ENCODE peak calls at places on chromosomes 6 and 20, in six cellular contexts. One of them, this sample, is unnamed.
A peak's percentile ranks its signal among the peaks of the same experiment; 100 is the strongest.

GRCh38 chr20:25103526-25103925 is 21.6 kb upstream of the VSX1 start:
- DNase-seq in GM12878: no peak
- DNase-seq in thoracic aorta: no peak
- DNase-seq in uterus: no peak
- DNase-seq in left ventricle myocardium inferior: no peak
- DNase-seq in adrenal gland: no peak
- DNase-seq in this sample: no peak

GRCh38 chr6:149925253-149925973 is 2.5 kb upstream of the RAET1G start:
- DNase-seq in GM12878: no peak
- DNase-seq in thoracic aorta: no peak
- DNase-seq in uterus: peak; percentile 34
- DNase-seq in left ventricle myocardium inferior: no peak
- DNase-seq in adrenal gland: peak; percentile 49
- DNase-seq in this sample: peak; percentile 49

GRCh38 chr6:2877057-2877882 is 25.8 kb downstream of the SERPINB9 start:
- DNase-seq in GM12878: no peak
- DNase-seq in thoracic aorta: no peak
- DNase-seq in uterus: peak; percentile 55
- DNase-seq in left ventricle myocardium inferior: no peak
- DNase-seq in adrenal gland: no peak
- DNase-seq in this sample: no peak

GRCh38 chr6:147974376-147974775 is 368.3 kb upstream of the SASH1 start:
- DNase-seq in GM12878: no peak
- DNase-seq in thoracic aorta: no peak
- DNase-seq in uterus: no peak
- DNase-seq in left ventricle myocardium inferior: no peak
- DNase-seq in adrenal gland: no peak
- DNase-seq in this sample: no peak

GRCh38 chr20:53739799-53740785 is 146.5 kb upstream of the ZNF217 start:
- DNase-seq in GM12878: no peak
- DNase-seq in thoracic aorta: no peak
- DNase-seq in uterus: no peak
- DNase-seq in left ventricle myocardium inferior: no peak
- DNase-seq in adrenal gland: no peak
- DNase-seq in this sample: no peak

GRCh38 chr20:43900496-43900895 is 14.2 kb upstream of the TOX2 start:
- DNase-seq in GM12878: no peak
- DNase-seq in thoracic aorta: no peak
- DNase-seq in uterus: no peak
- DNase-seq in left ventricle myocardium inferior: peak; percentile 39
- DNase-seq in adrenal gland: no peak
- DNase-seq in this sample: no peak

GRCh38 chr6:10412165-10412947 is 2.5 kb downstream of the TFAP2A start:
- DNase-seq in GM12878: no peak
- DNase-seq in thoracic aorta: no peak
- DNase-seq in uterus: no peak
- DNase-seq in left ventricle myocardium inferior: no peak
- DNase-seq in adrenal gland: peak; percentile 43
- DNase-seq in this sample: no peak

GRCh38 chr20:4666001-4666470 is 55.7 kb upstream of the PRND start:
- DNase-seq in GM12878: no peak
- DNase-seq in thoracic aorta: no peak
- DNase-seq in uterus: no peak
- DNase-seq in left ventricle myocardium inferior: no peak
- DNase-seq in adrenal gland: no peak
- DNase-seq in this sample: no peak

GRCh38 chr20:5621305-5621704 is 128.9 kb upstream of the SHLD1 start:
- DNase-seq in GM12878: no peak
- DNase-seq in thoracic aorta: no peak
- DNase-seq in uterus: no peak
- DNase-seq in left ventricle myocardium inferior: no peak
- DNase-seq in adrenal gland: peak; percentile 73
- DNase-seq in this sample: peak; percentile 27

GRCh38 chr6:12844284-12845223 is 128.0 kb downstream of the PHACTR1 start:
- DNase-seq in GM12878: no peak
- DNase-seq in thoracic aorta: no peak
- DNase-seq in uterus: no peak
- DNase-seq in left ventricle myocardium inferior: no peak
- DNase-seq in adrenal gland: no peak
- DNase-seq in this sample: no peak

GRCh38 chr6:9456241-9456658 is 958.6 kb downstream of the TFAP2A start:
- DNase-seq in GM12878: no peak
- DNase-seq in thoracic aorta: no peak
- DNase-seq in uterus: no peak
- DNase-seq in left ventricle myocardium inferior: no peak
- DNase-seq in adrenal gland: no peak
- DNase-seq in this sample: no peak

GRCh38 chr20:40771848-40772247 is 82.8 kb upstream of the MAFB start:
- DNase-seq in GM12878: no peak
- DNase-seq in thoracic aorta: no peak
- DNase-seq in uterus: no peak
- DNase-seq in left ventricle myocardium inferior: no peak
- DNase-seq in adrenal gland: no peak
- DNase-seq in this sample: no peak

GRCh38 chr6:11392778-11393507 is 144.6 kb upstream of the TMEM170B start:
- DNase-seq in GM12878: no peak
- DNase-seq in thoracic aorta: no peak
- DNase-seq in uterus: no peak
- DNase-seq in left ventricle myocardium inferior: peak; percentile 30
- DNase-seq in adrenal gland: peak; percentile 42
- DNase-seq in this sample: peak; percentile 35

GRCh38 chr6:84403545-84403944 is 176.1 kb upstream of the CEP162 start:
- DNase-seq in GM12878: no peak
- DNase-seq in thoracic aorta: no peak
- DNase-seq in uterus: no peak
- DNase-seq in left ventricle myocardium inferior: no peak
- DNase-seq in adrenal gland: no peak
- DNase-seq in this sample: no peak

GRCh38 chr20:21323640-21324039 is 20.5 kb downstream of the XRN2 start:
- DNase-seq in GM12878: no peak
- DNase-seq in thoracic aorta: no peak
- DNase-seq in uterus: no peak
- DNase-seq in left ventricle myocardium inferior: no peak
- DNase-seq in adrenal gland: peak; percentile 39
- DNase-seq in this sample: no peak

GRCh38 chr20:3222635-3223600 is 13.6 kb downstream of the ITPA start:
- DNase-seq in GM12878: no peak
- DNase-seq in thoracic aorta: no peak
- DNase-seq in uterus: no peak
- DNase-seq in left ventricle myocardium inferior: peak; percentile 70
- DNase-seq in adrenal gland: no peak
- DNase-seq in this sample: peak; percentile 56

GRCh38 chr20:11204926-11205768 is 531.3 kb upstream of the JAG1 start:
- DNase-seq in GM12878: peak; percentile 50
- DNase-seq in thoracic aorta: no peak
- DNase-seq in uterus: peak; percentile 29
- DNase-seq in left ventricle myocardium inferior: peak; percentile 34
- DNase-seq in adrenal gland: peak; percentile 37
- DNase-seq in this sample: peak; percentile 19

GRCh38 chr20:64077876-64078551 is 1.3 kb downstream of the RGS19 start:
- DNase-seq in GM12878: no peak
- DNase-seq in thoracic aorta: no peak
- DNase-seq in uterus: no peak
- DNase-seq in left ventricle myocardium inferior: no peak
- DNase-seq in adrenal gland: no peak
- DNase-seq in this sample: no peak

GRCh38 chr20:63087872-63088680 is 81.3 kb upstream of the BHLHE23 start:
- DNase-seq in GM12878: no peak
- DNase-seq in thoracic aorta: no peak
- DNase-seq in uterus: peak; percentile 7
- DNase-seq in left ventricle myocardium inferior: peak; percentile 3
- DNase-seq in adrenal gland: peak; percentile 4
- DNase-seq in this sample: peak; percentile 6

GRCh38 chr20:36481380-36482043 is 59.8 kb upstream of the MYL9 start:
- DNase-seq in GM12878: no peak
- DNase-seq in thoracic aorta: no peak
- DNase-seq in uterus: no peak
- DNase-seq in left ventricle myocardium inferior: no peak
- DNase-seq in adrenal gland: no peak
- DNase-seq in this sample: no peak

GRCh38 chr20:62150236-62150575 is 6.6 kb downstream of the SS18L1 start:
- DNase-seq in GM12878: no peak
- DNase-seq in thoracic aorta: no peak
- DNase-seq in uterus: no peak
- DNase-seq in left ventricle myocardium inferior: no peak
- DNase-seq in adrenal gland: no peak
- DNase-seq in this sample: no peak

GRCh38 chr20:8527998-8528397 is 395.9 kb downstream of the PLCB1 start:
- DNase-seq in GM12878: peak; percentile 38
- DNase-seq in thoracic aorta: no peak
- DNase-seq in uterus: no peak
- DNase-seq in left ventricle myocardium inferior: no peak
- DNase-seq in adrenal gland: no peak
- DNase-seq in this sample: no peak

GRCh38 chr20:59599941-59600340 is 4.4 kb upstream of the PHACTR3 start:
- DNase-seq in GM12878: no peak
- DNase-seq in thoracic aorta: no peak
- DNase-seq in uterus: no peak
- DNase-seq in left ventricle myocardium inferior: no peak
- DNase-seq in adrenal gland: no peak
- DNase-seq in this sample: no peak

GRCh38 chr20:36408219-36408618 is 102.1 kb downstream of the DLGAP4 start:
- DNase-seq in GM12878: no peak
- DNase-seq in thoracic aorta: no peak
- DNase-seq in uterus: no peak
- DNase-seq in left ventricle myocardium inferior: no peak
- DNase-seq in adrenal gland: no peak
- DNase-seq in this sample: no peak

GRCh38 chr6:136969930-136970329 is 47.8 kb downstream of the SLC35D3 start:
- DNase-seq in GM12878: no peak
- DNase-seq in thoracic aorta: no peak
- DNase-seq in uterus: no peak
- DNase-seq in left ventricle myocardium inferior: no peak
- DNase-seq in adrenal gland: no peak
- DNase-seq in this sample: no peak

GRCh38 chr6:49564552-49564951 is 14.1 kb downstream of the C6orf141 start:
- DNase-seq in GM12878: no peak
- DNase-seq in thoracic aorta: no peak
- DNase-seq in uterus: no peak
- DNase-seq in left ventricle myocardium inferior: no peak
- DNase-seq in adrenal gland: no peak
- DNase-seq in this sample: no peak

GRCh38 chr20:13865156-13865555 is 80.3 kb downstream of the NDUFAF5 start:
- DNase-seq in GM12878: no peak
- DNase-seq in thoracic aorta: no peak
- DNase-seq in uterus: no peak
- DNase-seq in left ventricle myocardium inferior: no peak
- DNase-seq in adrenal gland: no peak
- DNase-seq in this sample: no peak

GRCh38 chr6:170179925-170180324 is 111.0 kb downstream of the DLL1 start:
- DNase-seq in GM12878: no peak
- DNase-seq in thoracic aorta: no peak
- DNase-seq in uterus: no peak
- DNase-seq in left ventricle myocardium inferior: no peak
- DNase-seq in adrenal gland: no peak
- DNase-seq in this sample: no peak

GRCh38 chr6:170182093-170182780 is 108.6 kb downstream of the DLL1 start:
- DNase-seq in GM12878: no peak
- DNase-seq in thoracic aorta: no peak
- DNase-seq in uterus: no peak
- DNase-seq in left ventricle myocardium inferior: no peak
- DNase-seq in adrenal gland: no peak
- DNase-seq in this sample: no peak

GRCh38 chr6:170182781-170183120 is 108.1 kb downstream of the DLL1 start:
- DNase-seq in GM12878: no peak
- DNase-seq in thoracic aorta: no peak
- DNase-seq in uterus: no peak
- DNase-seq in left ventricle myocardium inferior: no peak
- DNase-seq in adrenal gland: no peak
- DNase-seq in this sample: no peak

GRCh38 chr6:170181338-170181690 is 109.6 kb downstream of the DLL1 start:
- DNase-seq in GM12878: no peak
- DNase-seq in thoracic aorta: no peak
- DNase-seq in uterus: no peak
- DNase-seq in left ventricle myocardium inferior: no peak
- DNase-seq in adrenal gland: no peak
- DNase-seq in this sample: no peak

GRCh38 chr6:170180671-170181337 is 110.1 kb downstream of the DLL1 start:
- DNase-seq in GM12878: no peak
- DNase-seq in thoracic aorta: no peak
- DNase-seq in uterus: no peak
- DNase-seq in left ventricle myocardium inferior: no peak
- DNase-seq in adrenal gland: no peak
- DNase-seq in this sample: no peak
- H3K9me3 ChIP-seq in GM12878: no peaks in the 10 kb centered on the region
- H3K9me3 ChIP-seq in thoracic aorta: no peaks in the 10 kb centered on the region
- H3K9me3 ChIP-seq in uterus: no peaks in the 10 kb centered on the region
- H3K9me3 ChIP-seq in left ventricle myocardium inferior: no peaks in the 10 kb centered on the region
- H3K9me3 ChIP-seq in adrenal gland: no peaks in the 10 kb centered on the region
- H3K9me3 ChIP-seq in this sample: no peaks in the 10 kb centered on the region

GRCh38 chr6:23179994-23180393 is 610.6 kb downstream of the HDGFL1 start:
- DNase-seq in GM12878: no peak
- DNase-seq in thoracic aorta: no peak
- DNase-seq in uterus: no peak
- DNase-seq in left ventricle myocardium inferior: no peak
- DNase-seq in adrenal gland: no peak
- DNase-seq in this sample: no peak
- H3K9me3 ChIP-seq in GM12878: no peaks in the 10 kb centered on the region
- H3K9me3 ChIP-seq in thoracic aorta: no peaks in the 10 kb centered on the region
- H3K9me3 ChIP-seq in uterus: no peaks in the 10 kb centered on the region
- H3K9me3 ChIP-seq in left ventricle myocardium inferior: no peaks in the 10 kb centered on the region
- H3K9me3 ChIP-seq in adrenal gland: no peaks in the 10 kb centered on the region
- H3K9me3 ChIP-seq in this sample: no peaks in the 10 kb centered on the region

DNA sequence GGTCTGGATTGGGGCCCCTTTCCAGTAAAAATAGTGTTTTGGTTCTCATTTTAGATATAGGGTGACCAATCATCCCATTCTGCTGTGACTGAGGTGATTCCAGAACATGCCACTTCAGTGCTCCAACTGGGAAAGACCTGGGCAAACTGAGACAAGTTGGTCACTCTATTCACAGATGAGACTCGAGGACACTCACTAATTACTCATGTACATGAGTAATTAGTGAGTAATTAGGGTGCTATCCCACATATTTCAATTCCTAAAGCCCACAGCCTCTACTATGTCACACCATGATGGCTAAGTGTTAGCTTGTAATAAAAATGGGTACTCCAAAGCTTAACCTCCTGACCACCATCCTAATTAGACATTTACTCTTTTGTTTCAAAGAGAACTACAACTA is 86.0 kb downstream of the CBLN4 start:
- DNase-seq in GM12878: no peak
- DNase-seq in thoracic aorta: no peak
- DNase-seq in uterus: no peak
- DNase-seq in left ventricle myocardium inferior: no peak
- DNase-seq in adrenal gland: no peak
- DNase-seq in this sample: no peak
- H3K9me3 ChIP-seq in GM12878: no peaks in the 10 kb centered on the region
- H3K9me3 ChIP-seq in thoracic aorta: no peaks in the 10 kb centered on the region
- H3K9me3 ChIP-seq in uterus: no peaks in the 10 kb centered on the region
- H3K9me3 ChIP-seq in left ventricle myocardium inferior: peaks cover 33% of the 10 kb centered on the region
- H3K9me3 ChIP-seq in adrenal gland: no peaks in the 10 kb centered on the region
- H3K9me3 ChIP-seq in this sample: peaks cover 11% of the 10 kb centered on the region

GRCh38 chr6:164078551-164079274 is 664.2 kb downstream of the QKI start:
- DNase-seq in GM12878: no peak
- DNase-seq in thoracic aorta: no peak
- DNase-seq in uterus: no peak
- DNase-seq in left ventricle myocardium inferior: no peak
- DNase-seq in adrenal gland: no peak
- DNase-seq in this sample: no peak

GRCh38 chr6:164085086-164085485 is 670.6 kb downstream of the QKI start:
- DNase-seq in GM12878: no peak
- DNase-seq in thoracic aorta: no peak
- DNase-seq in uterus: no peak
- DNase-seq in left ventricle myocardium inferior: no peak
- DNase-seq in adrenal gland: no peak
- DNase-seq in this sample: no peak

GRCh38 chr6:164079275-164079600 is 664.7 kb downstream of the QKI start:
- DNase-seq in GM12878: no peak
- DNase-seq in thoracic aorta: no peak
- DNase-seq in uterus: no peak
- DNase-seq in left ventricle myocardium inferior: no peak
- DNase-seq in adrenal gland: no peak
- DNase-seq in this sample: no peak
- H3K9me3 ChIP-seq in GM12878: no peaks in the 10 kb centered on the region
- H3K9me3 ChIP-seq in thoracic aorta: no peaks in the 10 kb centered on the region
- H3K9me3 ChIP-seq in uterus: peaks cover 3% of the 10 kb centered on the region
- H3K9me3 ChIP-seq in left ventricle myocardium inferior: no peaks in the 10 kb centered on the region
- H3K9me3 ChIP-seq in adrenal gland: no peaks in the 10 kb centered on the region
- H3K9me3 ChIP-seq in this sample: no peaks in the 10 kb centered on the region

This sample was measured in heart right ventricle.